ENCODE peak calls at places on chromosomes 16 and 17, in five cellular contexts. A is endothelial cell of umbilical vein, W is brain microvascular endothelial cell, I is keratinocyte, E is esophagus squamous epithelium. J is an unnamed sample.

GRCh38 chr17:3964203-3965122 is at the start of gene ATP2A3:
- DNase-seq in W (no peak), I (no peak), E (no peak), A (no peak), J (peak; percentile 84)

GRCh38 chr16:2831203-2831602 is 1.1 kb downstream of the ZG16B start:
- DNase-seq in E (no peak), A (no peak), W (no peak), I (no peak), J (no peak)

GRCh38 chr17:6027342-6028024 is 42.7 kb upstream of the WSCD1 start:
- DNase-seq in E (no peak), A (no peak), W (no peak), I (no peak), J (no peak)

GRCh38 chr16:8581923-8582580 is 8.3 kb downstream of the TMEM114 start:
- DNase-seq in E (no peak), W (peak; percentile 3), I (no peak), A (no peak), J (no peak)

GRCh38 chr16:77434365-77435239 is at the start of gene ADAMTS18:
- DNase-seq in E (no peak), I (no peak), A (peak; percentile 27), W (no peak), J (no peak)

GRCh38 chr16:48123104-48123788 is 32.5 kb downstream of the ABCC12 start:
- DNase-seq in I (peak; percentile 94), W (peak; percentile 99), A (peak; percentile 72), E (no peak), J (no peak)

GRCh38 chr16:65658339-65659275 is 536.7 kb upstream of the CDH11 start:
- DNase-seq in A (peak; percentile 58), W (peak; percentile 77), I (peak; percentile 99), E (no peak), J (no peak)

GRCh38 chr16:76292218-76292617 is 15.0 kb downstream of the CNTNAP4 start:
- DNase-seq in I (no peak), E (no peak), A (no peak), W (no peak), J (no peak)

GRCh38 chr17:37292429-37293139 is 83.2 kb upstream of the C17orf78 start:
- DNase-seq in E (no peak), A (peak; percentile 81), W (no peak), I (no peak), J (no peak)

GRCh38 chr17:65519471-65519870 is 42.0 kb downstream of the AXIN2 start:
- DNase-seq in W (no peak), I (no peak), A (no peak), E (no peak), J (no peak)

GRCh38 chr17:48568499-48569259 is 9.5 kb downstream of the HOXB4 start:
- DNase-seq in E (no peak), W (no peak), I (no peak), A (peak; percentile 83), J (no peak)

GRCh38 chr17:496761-497586 is 144.4 kb upstream of the RPH3AL start:
- DNase-seq in A (no peak), I (no peak), E (no peak), W (no peak), J (no peak)

GRCh38 chr16:70803354-70803753 is 2.4 kb upstream of the VAC14 start:
- DNase-seq in I (no peak), W (no peak), E (no peak), A (no peak), J (no peak)

GRCh38 chr16:70804153-70804728 is 3.3 kb upstream of the VAC14 start:
- DNase-seq in I (no peak), A (peak; percentile 34), W (peak; percentile 91), E (no peak), J (no peak)

GRCh38 chr16:70805787-70806186 is 4.8 kb upstream of the VAC14 start:
- DNase-seq in I (no peak), E (no peak), A (peak; percentile 55), W (peak; percentile 92), J (no peak)

GRCh38 chr16:70804729-70805169 is 3.8 kb upstream of the VAC14 start:
- DNase-seq in A (no peak), I (no peak), W (no peak), E (no peak), J (no peak)

GRCh38 chr16:70805380-70805779 is 4.4 kb upstream of the VAC14 start:
- DNase-seq in E (no peak), A (no peak), W (no peak), I (no peak), J (no peak)
- H3K27ac ChIP-seq in E (no peak overlapping the region), A (peak overlapping the region; percentile 55), W (peak overlapping the region; percentile 96), I (no peak overlapping the region), J (no peak overlapping the region)

GRCh38 chr17:39573447-39574298 is 34.0 kb downstream of the NEUROD2 start:
- DNase-seq in E (no peak), W (peak; percentile 38), I (no peak), A (peak; percentile 77), J (peak; percentile 53)

GRCh38 chr17:39580082-39580468 is 27.6 kb downstream of the NEUROD2 start:
- DNase-seq in E (no peak), I (no peak), A (no peak), W (no peak), J (no peak)

GRCh38 chr17:39579318-39580081 is 28.2 kb downstream of the NEUROD2 start:
- DNase-seq in E (no peak), I (no peak), A (peak; percentile 39), W (no peak), J (peak; percentile 48)

GRCh38 chr17:39578272-39578671 is 29.4 kb downstream of the NEUROD2 start:
- DNase-seq in E (no peak), I (no peak), W (no peak), A (no peak), J (no peak)

GRCh38 chr17:39576187-39576586 is 31.5 kb downstream of the NEUROD2 start:
- DNase-seq in W (no peak), A (no peak), I (no peak), E (no peak), J (no peak)
- TF ChIP-seq CTCF in W (peak; percentile 85), A (peak; percentile 74), I (peak; percentile 77), E (peak; percentile 25), J (peak; percentile 25)

DNA sequence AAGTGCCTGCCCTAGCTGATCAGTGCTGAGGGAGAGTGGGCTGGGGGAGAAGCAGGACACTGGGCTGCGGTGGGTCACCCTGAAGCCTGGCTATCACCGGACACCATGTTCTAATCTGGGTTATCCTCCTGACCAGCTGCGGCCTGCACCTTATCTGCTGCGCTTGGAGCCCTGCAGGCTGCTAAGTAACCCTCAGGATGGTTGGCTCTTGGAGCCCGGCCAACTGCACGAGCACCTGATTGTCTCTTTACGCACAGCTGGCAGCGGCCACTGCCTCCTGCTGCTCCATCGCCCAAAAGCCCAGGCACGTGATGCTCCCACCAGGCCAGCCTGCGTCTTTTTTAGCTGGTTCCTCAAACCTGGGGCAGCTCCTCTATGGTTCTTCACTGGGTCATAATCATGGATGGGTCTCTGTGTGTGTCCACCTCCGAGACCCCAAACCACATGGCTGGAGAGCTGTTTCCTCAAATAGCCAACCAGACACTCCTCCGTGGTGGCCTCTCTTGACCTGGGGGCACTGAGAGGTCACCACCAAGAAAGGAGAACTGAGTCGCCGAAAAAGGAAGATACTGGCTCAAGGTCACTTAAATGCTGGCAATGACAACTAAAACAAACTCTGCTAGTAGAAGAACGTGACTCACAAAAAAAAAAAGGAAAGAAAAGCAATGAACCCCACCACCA is 21.7 kb downstream of the SPHK1 start:
- DNase-seq in A (no peak), I (no peak), E (no peak), W (no peak), J (peak; percentile 67)
- H3K4me3 ChIP-seq in A (no peak overlapping the region), I (no peak overlapping the region), E (no peak overlapping the region), W (no peak overlapping the region), J (no peak overlapping the region)

DNA sequence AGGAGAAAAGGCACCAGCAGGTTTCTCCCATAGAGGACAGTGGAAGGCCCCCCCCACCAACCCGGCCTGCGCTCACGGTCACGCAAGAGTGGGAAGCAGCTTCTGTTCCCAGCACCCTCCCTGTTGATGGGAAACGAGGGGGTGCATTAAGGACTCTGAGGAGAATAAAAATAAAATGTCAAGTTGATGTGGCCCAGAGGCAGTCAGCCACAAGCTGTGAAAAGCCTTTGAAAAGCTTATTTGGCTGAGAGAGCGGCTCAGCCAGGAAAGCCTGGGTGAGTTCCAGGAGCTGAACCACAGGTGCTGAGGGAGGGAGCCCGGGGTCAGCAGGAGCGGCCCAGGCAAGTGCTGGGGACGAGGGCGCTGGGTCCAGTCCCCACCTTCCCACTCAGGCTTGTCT is 26.9 kb upstream of the SPATA32 start:
- DNase-seq in I (no peak), W (no peak), E (no peak), A (no peak), J (peak; percentile 47)
- H3K27ac ChIP-seq in I (no peak overlapping the region), W (no peak overlapping the region), E (peak overlapping the region; percentile 74), A (no peak overlapping the region), J (peak overlapping the region; percentile 2)

DNA sequence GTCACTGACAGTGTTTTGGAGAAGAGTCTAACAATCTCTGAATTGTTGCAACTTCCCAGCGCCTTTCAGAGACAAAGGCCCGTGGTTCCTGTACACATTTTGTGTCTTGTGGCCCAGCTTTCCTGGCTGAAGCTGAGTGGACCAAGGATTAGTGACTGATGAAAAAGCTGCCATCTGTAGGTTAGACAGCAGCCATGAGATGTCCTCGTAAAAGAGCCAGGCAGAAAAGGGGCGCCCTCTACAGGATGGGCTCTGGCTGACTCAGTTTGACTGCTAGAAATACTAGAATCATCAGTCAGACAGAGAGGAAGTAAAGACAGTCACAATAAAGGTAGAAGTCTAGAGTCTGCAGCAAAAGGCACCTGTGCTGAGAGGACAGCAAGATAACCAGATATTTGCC is 26.5 kb upstream of the NF1 start:
- DNase-seq in W (peak; percentile 52), E (no peak), I (peak; percentile 19), A (peak; percentile 52), J (no peak)
- TF ChIP-seq CTCF in W (peak; percentile 74), E (no peak), I (peak; percentile 59), A (peak; percentile 52), J (no peak)

DNA sequence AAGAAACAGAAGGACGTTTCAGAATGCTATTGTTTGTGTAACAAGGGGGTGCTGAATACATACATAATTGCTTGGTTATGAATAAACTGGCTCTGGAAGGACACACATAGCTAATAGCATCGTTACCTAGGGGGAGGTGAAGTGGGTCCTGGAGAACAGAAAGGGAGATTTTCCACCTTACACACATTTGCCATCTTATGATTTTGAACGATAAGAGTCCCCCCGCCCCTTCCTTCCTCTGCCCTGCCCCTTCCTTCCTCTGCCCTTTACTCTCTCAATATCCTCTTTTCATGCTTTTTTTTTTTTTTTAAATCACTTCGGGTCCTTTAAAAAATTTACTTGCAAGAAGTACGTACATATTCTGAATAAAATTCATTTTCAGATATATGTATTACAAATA is 902 bp upstream of the DHRS7B start:
- DNase-seq in E (no peak), I (no peak), W (no peak), A (peak; percentile 18), J (no peak)
- H3K4me3 ChIP-seq in E (no peak overlapping the region), I (no peak overlapping the region), W (no peak overlapping the region), A (no peak overlapping the region), J (no peak overlapping the region)

GRCh38 chr16:80900593-80900954 is 96.2 kb upstream of the CDYL2 start:
- DNase-seq in E (no peak), A (no peak), W (no peak), I (no peak), J (no peak)
- H3K27ac ChIP-seq in E (peak overlapping the region; percentile 62), A (no peak overlapping the region), W (peak overlapping the region; percentile 66), I (no peak overlapping the region), J (peak overlapping the region; percentile 20)

GRCh38 chr16:13968835-13969234 is 48.9 kb downstream of the ERCC4 start:
- DNase-seq in E (no peak), A (peak; percentile 14), I (no peak), W (no peak), J (no peak)
- TF ChIP-seq CTCF in E (no peak), A (no peak), I (no peak), W (no peak), J (no peak)

J was measured in pancreas.